ENCODE peak calls at places on chromosomes 6 and 20, in six cellular contexts. H is IMR-90, C is mesenchymal stem cell, V is H1, L is mesendoderm, T is trophoblast cell. Q is an unnamed sample.

GRCh38 chr6:166201878-166202277 is 34.2 kb upstream of the TBXT start:
- DNase-seq in H (no peak), C (no peak), V (no peak), L (no peak), T (no peak), Q (no peak)

GRCh38 chr20:11387189-11387754 is 530.4 kb upstream of the BTBD3 start:
- DNase-seq in H (peak), C (peak), V (no peak), L (no peak), T (peak), Q (no peak)

GRCh38 chr20:47314647-47315338 is 41.7 kb downstream of the ZMYND8 start:
- DNase-seq in H (no peak), C (no peak), V (no peak), L (no peak), T (peak), Q (no peak)

GRCh38 chr20:17228624-17229061 is 1.8 kb downstream of the PCSK2 start:
- DNase-seq in H (no peak), C (no peak), V (peak), L (peak), T (no peak), Q (no peak)

GRCh38 chr20:39108746-39109145 is 146.6 kb downstream of the DHX35 start:
- DNase-seq in H (peak), C (no peak), V (no peak), L (peak), T (no peak), Q (no peak)

GRCh38 chr20:40644863-40645262 is 44.2 kb downstream of the MAFB start:
- DNase-seq in H (no peak), C (no peak), V (no peak), L (no peak), T (no peak), Q (no peak)

GRCh38 chr6:106799008-106799952 is 169.9 kb downstream of the QRSL1 start:
- DNase-seq in H (peak), C (peak), V (no peak), L (peak), T (no peak), Q (no peak)

GRCh38 chr20:4896971-4897497 is 104.3 kb downstream of the SLC23A2 start:
- DNase-seq in H (no peak), C (no peak), V (peak), L (peak), T (no peak), Q (no peak)

GRCh38 chr6:118813795-118814194 is 80.2 kb upstream of the ASF1A start:
- DNase-seq in H (peak), C (peak), V (no peak), L (no peak), T (no peak), Q (no peak)

GRCh38 chr6:16409531-16410441 is 171.4 kb downstream of the GMPR start:
- DNase-seq in H (peak), C (peak), V (peak), L (peak), T (peak), Q (peak)

GRCh38 chr20:37907677-37908397 is 4.9 kb downstream of the VSTM2L start:
- DNase-seq in H (peak), C (no peak), V (no peak), L (peak), T (peak), Q (no peak)

GRCh38 chr20:1371235-1371782 is 21.5 kb downstream of the FKBP1A start:
- DNase-seq in H (no peak), C (no peak), V (no peak), L (no peak), T (no peak), Q (no peak)

GRCh38 chr6:157428418-157429202 is 47.6 kb downstream of the ZDHHC14 start:
- DNase-seq in H (peak), C (no peak), V (no peak), L (peak), T (peak), Q (no peak)

GRCh38 chr6:152150196-152150595 is 342.7 kb downstream of the ESR1 start:
- DNase-seq in H (no peak), C (no peak), V (no peak), L (no peak), T (no peak), Q (no peak)

GRCh38 chr6:16276991-16277981 is 38.9 kb downstream of the GMPR start:
- DNase-seq in H (peak), C (peak), V (peak), L (peak), T (peak), Q (peak)

GRCh38 chr20:31542201-31542842 is 28.1 kb downstream of the HM13 start:
- DNase-seq in H (no peak), C (no peak), V (no peak), L (no peak), T (peak), Q (no peak)

GRCh38 chr6:35024601-35025054 is 116.5 kb downstream of the TCP11 start:
- DNase-seq in H (peak), C (peak), V (no peak), L (peak), T (peak), Q (peak)

GRCh38 chr20:18588554-18589043 is 745 bp downstream of the DTD1 start:
- DNase-seq in H (no peak), C (no peak), V (peak), L (no peak), T (no peak), Q (no peak)

DNA sequence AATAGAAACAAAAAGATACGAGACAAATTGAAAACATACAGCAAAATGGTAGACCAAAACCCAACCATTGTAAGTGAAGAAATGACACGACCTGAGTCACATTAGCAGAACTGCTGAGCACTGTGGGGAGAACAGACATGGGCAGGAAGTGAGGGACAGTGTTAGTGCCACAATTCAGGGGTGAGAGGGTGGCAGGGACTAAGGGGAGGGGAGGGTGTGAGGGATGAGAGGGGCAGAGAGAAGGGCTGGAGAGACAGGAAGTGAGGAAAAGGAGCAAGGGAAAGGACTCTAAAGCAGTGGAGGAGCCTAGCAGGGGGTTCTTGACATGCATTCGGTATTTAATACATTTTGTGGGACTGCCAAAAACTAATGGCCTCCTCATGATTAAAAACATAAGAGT is 45.0 kb upstream of the TRIM26 start:
- DNase-seq in H (no peak), C (no peak), V (no peak), L (no peak), T (no peak), Q (no peak)
- H2AK5ac ChIP-seq in H (no peak), C (no peak), V (no peak), L (no peak), T (no peak), Q (no peak)

GRCh38 chr20:58753267-58753928 is 60.8 kb downstream of the NPEPL1 start:
- DNase-seq in H (no peak), C (no peak), V (peak), L (no peak), T (no peak), Q (no peak)
- H3K4me3 ChIP-seq in H (no peak), C (no peak), V (no peak), L (no peak), T (no peak), Q (no peak)

GRCh38 chr20:57991211-57991841 is 237.1 kb downstream of the ANKRD60 start:
- DNase-seq in H (no peak), C (no peak), V (no peak), L (peak), T (peak), Q (no peak)
- H2AK5ac ChIP-seq in H (no peak), C (no peak), V (no peak), L (no peak), T (no peak), Q (no peak)

GRCh38 chr6:17971128-17972073 is 16.0 kb downstream of the KIF13A start:
- DNase-seq in H (peak), C (peak), V (no peak), L (peak), T (no peak), Q (no peak)
- H3K4me3 ChIP-seq in H (no peak), C (no peak), V (no peak), L (no peak), T (no peak), Q (no peak)

GRCh38 chr6:93787841-93788240 is 368.5 kb upstream of the EPHA7 start:
- DNase-seq in H (no peak), C (peak), V (no peak), L (peak), T (no peak), Q (no peak)
- H2AK5ac ChIP-seq in H (no peak), C (peak), V (peak), L (no peak), T (no peak), Q (no peak)

DNA sequence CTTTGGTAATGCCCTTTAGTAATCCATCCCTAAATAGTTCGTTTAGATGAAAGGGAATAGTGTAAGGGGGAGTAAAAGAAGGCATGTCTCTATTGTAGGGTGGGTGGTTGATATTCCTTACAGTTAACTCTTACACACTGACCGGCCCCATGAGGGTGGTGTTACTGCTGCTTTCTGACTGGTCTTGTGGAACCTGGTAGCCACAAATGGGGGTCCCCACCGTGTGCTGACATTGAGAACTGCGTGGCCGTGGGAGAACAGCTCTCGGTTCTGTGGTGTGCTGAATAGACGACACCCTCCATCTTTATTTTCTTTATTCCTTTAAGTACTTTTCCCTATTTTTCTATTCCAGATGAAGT is 19.3 kb downstream of the MRAP2 start:
- DNase-seq in H (no peak), C (no peak), V (no peak), L (peak), T (no peak), Q (no peak)
- H3K4me3 ChIP-seq in H (no peak), C (no peak), V (no peak), L (no peak), T (no peak), Q (no peak)

DNA sequence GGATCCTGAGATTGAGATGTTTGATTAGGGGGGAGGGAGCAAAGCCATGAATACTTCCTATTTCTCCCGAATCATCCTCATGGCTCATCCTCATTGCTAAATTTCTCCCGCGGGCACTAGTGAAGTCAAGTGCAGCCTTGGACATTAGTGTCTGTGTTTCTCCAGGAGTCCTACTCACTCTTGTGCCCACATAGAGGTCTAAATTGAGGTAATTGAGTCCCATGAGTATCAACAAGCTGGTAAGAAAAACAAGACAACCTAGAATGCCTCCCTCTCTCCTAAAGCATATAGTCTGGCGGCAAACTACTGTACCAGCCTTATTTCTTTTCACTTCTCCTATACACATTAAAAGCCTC is 420 bp downstream of the CENPQ start:
- DNase-seq in H (no peak), C (no peak), V (peak), L (no peak), T (peak), Q (no peak)
- H2AK5ac ChIP-seq in H (no peak), C (no peak), V (peak), L (no peak), T (no peak), Q (no peak)

Q was measured in neuronal stem cell.